ENCODE peak calls at places on chromosome 18, in nine cellular contexts. One of them, this sample, is unnamed.

GRCh38 chr18:13137939-13138821 is 80.4 kb upstream of the LDLRAD4 start:
- DNase-seq in HL-60: peak
- DNase-seq in hepatocyte: no peak
- DNase-seq in left ventricle myocardium inferior: peak
- DNase-seq in ovary: peak
- DNase-seq in cardiac muscle cell: peak
- DNase-seq in transverse colon: peak
- DNase-seq in HepG2: peak
- DNase-seq in heart right ventricle: peak
- DNase-seq in this sample: peak

GRCh38 chr18:30455741-30456140 is 586.8 kb downstream of the DSC3 start:
- DNase-seq in HepG2: no peak
- DNase-seq in cardiac muscle cell: no peak
- DNase-seq in hepatocyte: no peak
- DNase-seq in ovary: no peak
- DNase-seq in heart right ventricle: no peak
- DNase-seq in transverse colon: no peak
- DNase-seq in HL-60: no peak
- DNase-seq in left ventricle myocardium inferior: no peak
- DNase-seq in this sample: no peak

GRCh38 chr18:76491436-76491800 is 3.6 kb downstream of the ZNF516 start:
- DNase-seq in hepatocyte: peak
- DNase-seq in transverse colon: peak
- DNase-seq in ovary: peak
- DNase-seq in heart right ventricle: peak
- DNase-seq in HL-60: no peak
- DNase-seq in HepG2: peak
- DNase-seq in left ventricle myocardium inferior: peak
- DNase-seq in cardiac muscle cell: peak
- DNase-seq in this sample: peak

GRCh38 chr18:29693334-29693733 is 1349.2 kb downstream of the DSC3 start:
- DNase-seq in left ventricle myocardium inferior: no peak
- DNase-seq in transverse colon: no peak
- DNase-seq in cardiac muscle cell: no peak
- DNase-seq in heart right ventricle: no peak
- DNase-seq in HepG2: no peak
- DNase-seq in HL-60: no peak
- DNase-seq in ovary: no peak
- DNase-seq in hepatocyte: no peak
- DNase-seq in this sample: no peak

GRCh38 chr18:75915941-75916640 is 488.6 kb upstream of the SMIM21 start:
- DNase-seq in ovary: peak
- DNase-seq in transverse colon: no peak
- DNase-seq in heart right ventricle: no peak
- DNase-seq in HL-60: no peak
- DNase-seq in left ventricle myocardium inferior: no peak
- DNase-seq in hepatocyte: peak
- DNase-seq in cardiac muscle cell: peak
- DNase-seq in HepG2: no peak
- DNase-seq in this sample: no peak

GRCh38 chr18:63936156-63936931 is 12.8 kb upstream of the HMSD start:
- DNase-seq in transverse colon: peak
- DNase-seq in heart right ventricle: peak
- DNase-seq in cardiac muscle cell: peak
- DNase-seq in HL-60: peak
- DNase-seq in ovary: peak
- DNase-seq in HepG2: peak
- DNase-seq in hepatocyte: peak
- DNase-seq in left ventricle myocardium inferior: peak
- DNase-seq in this sample: peak

GRCh38 chr18:26700728-26701127 is 152.4 kb upstream of the KCTD1 start:
- DNase-seq in cardiac muscle cell: no peak
- DNase-seq in transverse colon: no peak
- DNase-seq in left ventricle myocardium inferior: no peak
- DNase-seq in hepatocyte: no peak
- DNase-seq in HepG2: no peak
- DNase-seq in HL-60: no peak
- DNase-seq in ovary: no peak
- DNase-seq in heart right ventricle: no peak
- DNase-seq in this sample: no peak

GRCh38 chr18:34659579-34660517 is 50.2 kb upstream of the DTNA start:
- DNase-seq in left ventricle myocardium inferior: peak
- DNase-seq in transverse colon: peak
- DNase-seq in cardiac muscle cell: peak
- DNase-seq in HepG2: peak
- DNase-seq in HL-60: peak
- DNase-seq in heart right ventricle: peak
- DNase-seq in ovary: peak
- DNase-seq in hepatocyte: peak
- DNase-seq in this sample: peak

GRCh38 chr18:63974991-63975390 is 5.1 kb downstream of the SERPINB8 start:
- DNase-seq in HepG2: peak
- DNase-seq in ovary: no peak
- DNase-seq in left ventricle myocardium inferior: no peak
- DNase-seq in transverse colon: peak
- DNase-seq in cardiac muscle cell: peak
- DNase-seq in HL-60: peak
- DNase-seq in heart right ventricle: no peak
- DNase-seq in hepatocyte: no peak
- DNase-seq in this sample: no peak

GRCh38 chr18:2337552-2338141 is 233.7 kb downstream of the METTL4 start:
- DNase-seq in ovary: no peak
- DNase-seq in HL-60: peak
- DNase-seq in cardiac muscle cell: peak
- DNase-seq in left ventricle myocardium inferior: no peak
- DNase-seq in HepG2: peak
- DNase-seq in heart right ventricle: peak
- DNase-seq in hepatocyte: no peak
- DNase-seq in transverse colon: peak
- DNase-seq in this sample: no peak

GRCh38 chr18:46630991-46631390 is 26.0 kb downstream of the LOXHD1 start:
- DNase-seq in HL-60: no peak
- DNase-seq in heart right ventricle: no peak
- DNase-seq in cardiac muscle cell: no peak
- DNase-seq in left ventricle myocardium inferior: no peak
- DNase-seq in ovary: no peak
- DNase-seq in hepatocyte: no peak
- DNase-seq in transverse colon: no peak
- DNase-seq in HepG2: no peak
- DNase-seq in this sample: no peak

GRCh38 chr18:10010611-10011015 is 96.8 kb downstream of the VAPA start:
- DNase-seq in left ventricle myocardium inferior: peak
- DNase-seq in ovary: no peak
- DNase-seq in cardiac muscle cell: peak
- DNase-seq in hepatocyte: peak
- DNase-seq in HepG2: no peak
- DNase-seq in HL-60: no peak
- DNase-seq in heart right ventricle: peak
- DNase-seq in transverse colon: peak
- DNase-seq in this sample: peak

GRCh38 chr18:67646890-67647289 is 130.4 kb upstream of the DSEL start:
- DNase-seq in ovary: no peak
- DNase-seq in left ventricle myocardium inferior: no peak
- DNase-seq in transverse colon: no peak
- DNase-seq in cardiac muscle cell: no peak
- DNase-seq in HepG2: no peak
- DNase-seq in heart right ventricle: no peak
- DNase-seq in hepatocyte: no peak
- DNase-seq in HL-60: no peak
- DNase-seq in this sample: no peak

GRCh38 chr18:67650661-67651060 is 134.1 kb upstream of the DSEL start:
- DNase-seq in HL-60: no peak
- DNase-seq in heart right ventricle: no peak
- DNase-seq in ovary: no peak
- DNase-seq in left ventricle myocardium inferior: no peak
- DNase-seq in transverse colon: no peak
- DNase-seq in hepatocyte: no peak
- DNase-seq in cardiac muscle cell: no peak
- DNase-seq in HepG2: no peak
- DNase-seq in this sample: no peak

GRCh38 chr18:67654101-67654500 is 137.6 kb upstream of the DSEL start:
- DNase-seq in hepatocyte: no peak
- DNase-seq in HL-60: no peak
- DNase-seq in ovary: no peak
- DNase-seq in heart right ventricle: no peak
- DNase-seq in left ventricle myocardium inferior: no peak
- DNase-seq in cardiac muscle cell: no peak
- DNase-seq in HepG2: no peak
- DNase-seq in transverse colon: no peak
- DNase-seq in this sample: no peak

GRCh38 chr18:67651438-67651837 is 134.9 kb upstream of the DSEL start:
- DNase-seq in heart right ventricle: no peak
- DNase-seq in HepG2: no peak
- DNase-seq in left ventricle myocardium inferior: no peak
- DNase-seq in HL-60: no peak
- DNase-seq in ovary: no peak
- DNase-seq in hepatocyte: no peak
- DNase-seq in transverse colon: no peak
- DNase-seq in cardiac muscle cell: peak
- DNase-seq in this sample: peak

GRCh38 chr18:67652296-67652695 is 135.8 kb upstream of the DSEL start:
- DNase-seq in HL-60: no peak
- DNase-seq in transverse colon: no peak
- DNase-seq in ovary: no peak
- DNase-seq in heart right ventricle: no peak
- DNase-seq in HepG2: no peak
- DNase-seq in cardiac muscle cell: no peak
- DNase-seq in hepatocyte: no peak
- DNase-seq in left ventricle myocardium inferior: no peak
- DNase-seq in this sample: no peak
- H3K27ac ChIP-seq in HL-60: no peak
- H3K27ac ChIP-seq in transverse colon: no peak
- H3K27ac ChIP-seq in ovary: no peak
- H3K27ac ChIP-seq in heart right ventricle: no peak
- H3K27ac ChIP-seq in HepG2: no peak
- H3K27ac ChIP-seq in cardiac muscle cell: no peak
- H3K27ac ChIP-seq in hepatocyte: no peak
- H3K27ac ChIP-seq in left ventricle myocardium inferior: no peak
- H3K27ac ChIP-seq in this sample: no peak

DNA sequence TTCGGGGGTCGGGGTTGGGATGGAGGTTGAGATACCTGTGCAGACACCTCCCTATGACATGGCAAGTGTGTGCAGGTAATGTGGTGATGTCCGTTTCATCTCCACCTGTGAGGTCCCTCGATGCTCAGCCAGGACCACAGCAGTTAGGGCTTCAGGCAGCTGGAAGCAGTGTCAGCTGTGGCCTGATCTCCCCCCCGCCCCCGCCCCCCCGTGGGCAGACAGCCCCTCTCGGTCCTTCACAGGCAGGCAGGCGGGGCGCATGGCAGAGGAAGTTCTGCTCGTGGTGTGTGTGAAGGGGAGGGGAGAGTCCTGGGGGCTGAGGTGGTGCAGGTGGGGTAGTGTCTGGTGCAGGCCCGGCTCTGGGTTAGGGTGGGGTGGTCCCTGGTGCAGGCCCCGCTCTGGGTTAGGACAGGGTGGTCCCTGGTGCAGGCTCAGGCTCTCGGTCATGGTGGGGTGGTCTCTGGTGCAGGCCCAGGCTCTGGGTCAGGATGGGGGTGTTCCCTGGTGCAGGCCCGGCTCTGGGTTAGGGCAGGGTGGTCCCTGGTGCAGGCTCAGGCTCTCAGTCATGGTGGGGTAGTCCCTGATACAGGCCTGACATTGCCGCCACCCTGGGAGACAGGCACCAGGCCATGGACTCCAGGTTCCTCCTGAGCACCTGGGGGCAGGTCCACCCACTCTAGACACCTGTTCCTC is 94.3 kb downstream of the NFATC1 start:
- DNase-seq in HepG2: no peak
- DNase-seq in transverse colon: no peak
- DNase-seq in heart right ventricle: no peak
- DNase-seq in ovary: peak
- DNase-seq in cardiac muscle cell: no peak
- DNase-seq in hepatocyte: no peak
- DNase-seq in HL-60: no peak
- DNase-seq in left ventricle myocardium inferior: peak
- DNase-seq in this sample: peak
- H3K27ac ChIP-seq in HepG2: no peak
- H3K27ac ChIP-seq in transverse colon: no peak
- H3K27ac ChIP-seq in heart right ventricle: no peak
- H3K27ac ChIP-seq in ovary: no peak
- H3K27ac ChIP-seq in cardiac muscle cell: no peak
- H3K27ac ChIP-seq in hepatocyte: no peak
- H3K27ac ChIP-seq in HL-60: no peak
- H3K27ac ChIP-seq in left ventricle myocardium inferior: no peak
- H3K27ac ChIP-seq in this sample: no peak

DNA sequence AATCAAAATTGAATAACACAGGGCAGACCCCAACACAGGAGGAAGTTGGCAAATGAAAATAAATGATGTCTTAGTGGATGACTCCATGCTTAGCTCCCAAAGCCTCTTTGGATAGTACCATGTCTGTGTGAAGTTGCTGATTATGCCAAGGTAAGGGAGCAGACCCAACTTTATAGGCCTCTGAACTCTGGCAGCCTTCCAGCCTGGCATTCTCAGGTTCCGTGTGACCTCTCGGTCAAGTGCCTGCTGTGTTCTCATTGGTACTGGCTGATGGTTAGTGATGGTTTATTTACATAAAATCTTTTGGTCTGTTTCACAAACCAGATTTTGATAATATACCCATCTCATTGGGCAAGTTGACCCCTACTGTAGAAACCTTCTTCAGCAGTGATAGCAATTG is 112.2 kb upstream of the TTC39C start:
- DNase-seq in transverse colon: no peak
- DNase-seq in ovary: no peak
- DNase-seq in HL-60: no peak
- DNase-seq in HepG2: no peak
- DNase-seq in left ventricle myocardium inferior: no peak
- DNase-seq in heart right ventricle: no peak
- DNase-seq in hepatocyte: no peak
- DNase-seq in cardiac muscle cell: no peak
- DNase-seq in this sample: no peak
- H3K27ac ChIP-seq in transverse colon: no peak
- H3K27ac ChIP-seq in ovary: no peak
- H3K27ac ChIP-seq in HL-60: no peak
- H3K27ac ChIP-seq in HepG2: no peak
- H3K27ac ChIP-seq in left ventricle myocardium inferior: no peak
- H3K27ac ChIP-seq in heart right ventricle: no peak
- H3K27ac ChIP-seq in hepatocyte: no peak
- H3K27ac ChIP-seq in cardiac muscle cell: no peak
- H3K27ac ChIP-seq in this sample: no peak

DNA sequence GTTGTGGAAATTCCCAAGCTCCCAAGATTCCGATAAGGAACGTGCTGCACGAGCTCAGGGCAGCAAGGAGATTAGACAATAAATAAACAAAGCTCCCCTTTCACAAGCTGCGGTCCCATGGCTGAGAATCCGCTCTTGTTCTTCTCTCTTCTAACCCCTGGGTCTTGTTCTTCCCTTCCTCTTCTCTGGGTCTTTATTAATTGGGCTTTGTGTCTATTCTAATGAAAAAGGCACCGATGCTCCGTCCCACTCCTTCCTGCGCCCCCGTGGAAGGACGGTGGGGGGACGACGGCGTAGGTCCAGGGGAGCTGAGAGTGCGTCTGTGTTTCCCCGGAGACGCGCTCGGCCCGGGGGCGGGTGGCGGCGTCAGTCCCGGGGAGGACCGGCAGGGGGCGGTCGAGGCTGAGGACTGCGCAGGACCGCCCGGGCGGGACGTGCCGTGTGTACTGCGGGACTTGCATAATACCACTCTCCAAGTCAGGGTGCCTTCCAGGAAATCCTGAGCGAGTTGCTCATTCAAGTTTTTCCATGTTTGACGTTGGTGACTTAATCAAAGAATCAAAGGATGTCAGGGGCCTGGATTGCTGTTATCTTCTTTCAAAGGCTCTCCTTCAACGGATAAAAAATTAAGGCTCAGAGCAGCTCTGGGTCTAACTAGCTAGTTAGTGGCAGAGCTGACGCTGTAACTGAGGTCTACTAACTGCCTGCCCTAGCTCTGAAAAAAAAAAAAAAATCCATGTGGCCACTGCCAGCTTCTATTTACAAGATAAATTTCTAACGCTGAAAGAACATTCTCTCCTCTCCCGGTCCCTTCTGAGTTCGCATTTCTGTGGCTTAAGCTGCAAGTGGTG is 321.4 kb downstream of the TGIF1 start:
- DNase-seq in HL-60: peak
- DNase-seq in heart right ventricle: peak
- DNase-seq in ovary: peak
- DNase-seq in left ventricle myocardium inferior: peak
- DNase-seq in hepatocyte: peak
- DNase-seq in HepG2: peak
- DNase-seq in cardiac muscle cell: peak
- DNase-seq in transverse colon: peak
- DNase-seq in this sample: peak
- H3K27ac ChIP-seq in HL-60: peak
- H3K27ac ChIP-seq in heart right ventricle: peak
- H3K27ac ChIP-seq in ovary: no peak
- H3K27ac ChIP-seq in left ventricle myocardium inferior: peak
- H3K27ac ChIP-seq in hepatocyte: peak
- H3K27ac ChIP-seq in HepG2: no peak
- H3K27ac ChIP-seq in cardiac muscle cell: no peak
- H3K27ac ChIP-seq in transverse colon: peak
- H3K27ac ChIP-seq in this sample: peak

This sample was measured in tibial artery.